ENCODE peak calls at places on chromosome 4, in ten cellular contexts. B, U, M, K, I, E, L, G, R and D are unnamed samples.
A peak's percentile ranks its signal among the peaks of the same experiment; 100 is the strongest.

GRCh38 chr4:40190880-40191815 is 5.7 kb upstream of the RHOH start:
- DNase-seq in B (peak; percentile 78), U (no peak), M (no peak), K (no peak), I (no peak), E (peak; percentile 86), L (peak; percentile 19), G (no peak), R (no peak), D (no peak)

GRCh38 chr4:1201851-1202525 is 29.6 kb upstream of the SPON2 start:
- DNase-seq in B (no peak), U (peak; percentile 64), M (no peak), K (no peak), I (peak; percentile 97), E (no peak), L (peak; percentile 69), G (peak; percentile 67), R (peak; percentile 4), D (peak; percentile 34)

GRCh38 chr4:8157496-8157895 is 1.1 kb downstream of the ABLIM2 start:
- DNase-seq in B (no peak), U (peak; percentile 26), M (no peak), K (no peak), I (no peak), E (peak; percentile 88), L (no peak), G (peak; percentile 38), R (peak; percentile 48), D (peak; percentile 35)

GRCh38 chr4:76950846-76951321 is 1.3 kb downstream of the SEPTIN11 start:
- DNase-seq in B (peak; percentile 72), U (peak; percentile 49), M (peak; percentile 10), K (no peak), I (no peak), E (peak; percentile 11), L (peak; percentile 48), G (peak; percentile 29), R (peak; percentile 10), D (peak; percentile 48)

GRCh38 chr4:73852771-73853170 is 325 bp upstream of the PF4V1 start:
- DNase-seq in B (no peak), U (no peak), M (no peak), K (no peak), I (no peak), E (no peak), L (no peak), G (no peak), R (no peak), D (no peak)

GRCh38 chr4:102503301-102503746 is 2.2 kb downstream of the NFKB1 start:
- DNase-seq in B (peak; percentile 42), U (no peak), M (peak; percentile 23), K (no peak), I (no peak), E (peak; percentile 27), L (no peak), G (no peak), R (no peak), D (no peak)

GRCh38 chr4:109303141-109303499 is 662 bp upstream of the COL25A1 start:
- DNase-seq in B (no peak), U (peak; percentile 55), M (no peak), K (no peak), I (no peak), E (no peak), L (peak; percentile 35), G (no peak), R (peak; percentile 35), D (peak; percentile 47)

GRCh38 chr4:71322425-71322824 is 16.4 kb upstream of the SLC4A4 start:
- DNase-seq in B (no peak), U (no peak), M (no peak), K (no peak), I (no peak), E (no peak), L (no peak), G (no peak), R (no peak), D (no peak)

GRCh38 chr4:84753318-84753972 is 170.5 kb downstream of the CDS1 start:
- DNase-seq in B (no peak), U (no peak), M (no peak), K (no peak), I (no peak), E (no peak), L (no peak), G (no peak), R (no peak), D (no peak)